ENCODE peak calls at places on chromosomes 4 and X, in four cellular contexts. One of them, this sample, is unnamed.

GRCh38 chr4:49221209-49221608 is 235.1 kb downstream of the CWH43 start:
- DNase-seq in HepG2: no peak
- DNase-seq in fibroblast of lung: no peak
- DNase-seq in astrocyte: no peak
- DNase-seq in this sample: no peak

GRCh38 chr4:165506780-165507305 is 128.0 kb downstream of the CPE start:
- DNase-seq in HepG2: no peak
- DNase-seq in fibroblast of lung: no peak
- DNase-seq in astrocyte: peak; percentile 16
- DNase-seq in this sample: no peak

GRCh38 chrX:31580227-31580626 is 508.4 kb upstream of the FTHL17 start:
- DNase-seq in HepG2: no peak
- DNase-seq in fibroblast of lung: no peak
- DNase-seq in astrocyte: peak; percentile 25
- DNase-seq in this sample: no peak

GRCh38 chrX:115173181-115173580 is 16.0 kb upstream of the RBMXL3 start:
- DNase-seq in HepG2: no peak
- DNase-seq in fibroblast of lung: no peak
- DNase-seq in astrocyte: no peak
- DNase-seq in this sample: no peak

GRCh38 chrX:70260104-70260503 is at the start of gene P2RY4:
- DNase-seq in HepG2: no peak
- DNase-seq in fibroblast of lung: no peak
- DNase-seq in astrocyte: no peak
- DNase-seq in this sample: no peak

GRCh38 chr4:113476800-113477199 is 284.7 kb downstream of the CAMK2D start:
- DNase-seq in HepG2: no peak
- DNase-seq in fibroblast of lung: peak; percentile 32
- DNase-seq in astrocyte: no peak
- DNase-seq in this sample: peak; percentile 86

GRCh38 chrX:46571423-46572294 is 1.9 kb upstream of the CHST7 start:
- DNase-seq in HepG2: peak; percentile 25
- DNase-seq in fibroblast of lung: no peak
- DNase-seq in astrocyte: no peak
- DNase-seq in this sample: no peak

GRCh38 chr4:24105183-24106039 is 215.6 kb upstream of the PPARGC1A start:
- DNase-seq in HepG2: no peak
- DNase-seq in fibroblast of lung: peak; percentile 99
- DNase-seq in astrocyte: peak; percentile 92
- DNase-seq in this sample: peak; percentile 2

GRCh38 chr4:81919238-81919637 is 447.5 kb upstream of the RASGEF1B start:
- DNase-seq in HepG2: peak; percentile 21
- DNase-seq in fibroblast of lung: no peak
- DNase-seq in astrocyte: no peak
- DNase-seq in this sample: peak; percentile 27

GRCh38 chrX:129361566-129361965 is 161.7 kb downstream of the SMARCA1 start:
- DNase-seq in HepG2: no peak
- DNase-seq in fibroblast of lung: no peak
- DNase-seq in astrocyte: no peak
- DNase-seq in this sample: no peak

GRCh38 chrX:38154818-38155217 is 65.9 kb downstream of the SRPX start:
- DNase-seq in HepG2: no peak
- DNase-seq in fibroblast of lung: peak; percentile 8
- DNase-seq in astrocyte: no peak
- DNase-seq in this sample: no peak

GRCh38 chr4:169096221-169096620 is 86.2 kb upstream of the CBR4 start:
- DNase-seq in HepG2: no peak
- DNase-seq in fibroblast of lung: no peak
- DNase-seq in astrocyte: no peak
- DNase-seq in this sample: no peak

GRCh38 chrX:139930923-139931645 is 1.8 kb downstream of the ATP11C start:
- DNase-seq in HepG2: peak; percentile 20
- DNase-seq in fibroblast of lung: no peak
- DNase-seq in astrocyte: no peak
- DNase-seq in this sample: peak; percentile 23

GRCh38 chrX:40003071-40003981 is 94.4 kb downstream of the BCOR start:
- DNase-seq in HepG2: peak; percentile 80
- DNase-seq in fibroblast of lung: no peak
- DNase-seq in astrocyte: no peak
- DNase-seq in this sample: no peak

GRCh38 chr4:158094413-158095110 is 78.3 kb downstream of the GASK1B start:
- DNase-seq in HepG2: peak; percentile 61
- DNase-seq in fibroblast of lung: peak; percentile 17
- DNase-seq in astrocyte: peak; percentile 96
- DNase-seq in this sample: peak; percentile 93

GRCh38 chr4:83855044-83855443 is 319.1 kb downstream of the GPAT3 start:
- DNase-seq in HepG2: peak; percentile 70
- DNase-seq in fibroblast of lung: peak; percentile 54
- DNase-seq in astrocyte: peak; percentile 99
- DNase-seq in this sample: peak; percentile 67

GRCh38 chr4:81152839-81153713 is 61.9 kb downstream of the PRKG2 start:
- DNase-seq in HepG2: no peak
- DNase-seq in fibroblast of lung: no peak
- DNase-seq in astrocyte: no peak
- DNase-seq in this sample: peak; percentile 65

GRCh38 chr4:11611868-11612267 is 183.2 kb upstream of the HS3ST1 start:
- DNase-seq in HepG2: no peak
- DNase-seq in fibroblast of lung: no peak
- DNase-seq in astrocyte: no peak
- DNase-seq in this sample: no peak

GRCh38 chr4:97500423-97500822 is 642.9 kb downstream of the STPG2 start:
- DNase-seq in HepG2: no peak
- DNase-seq in fibroblast of lung: no peak
- DNase-seq in astrocyte: no peak
- DNase-seq in this sample: no peak

GRCh38 chr4:185343726-185344581 is 51.8 kb downstream of the LRP2BP start:
- DNase-seq in HepG2: no peak
- DNase-seq in fibroblast of lung: no peak
- DNase-seq in astrocyte: peak; percentile 60
- DNase-seq in this sample: peak; percentile 5

GRCh38 chr4:155906554-155907247 is 3.2 kb downstream of the TDO2 start:
- DNase-seq in HepG2: no peak
- DNase-seq in fibroblast of lung: peak; percentile 100
- DNase-seq in astrocyte: peak; percentile 97
- DNase-seq in this sample: peak; percentile 55

GRCh38 chrX:34880656-34881055 is 61.9 kb upstream of the FAM47B start:
- DNase-seq in HepG2: no peak
- DNase-seq in fibroblast of lung: peak; percentile 37
- DNase-seq in astrocyte: peak; percentile 78
- DNase-seq in this sample: peak; percentile 84

GRCh38 chr4:53767503-53767902 is 176.2 kb upstream of the LNX1 start:
- DNase-seq in HepG2: no peak
- DNase-seq in fibroblast of lung: peak; percentile 75
- DNase-seq in astrocyte: peak; percentile 94
- DNase-seq in this sample: no peak

GRCh38 chrX:69430730-69431129 is 73.4 kb upstream of the NALF2 start:
- DNase-seq in HepG2: no peak
- DNase-seq in fibroblast of lung: no peak
- DNase-seq in astrocyte: no peak
- DNase-seq in this sample: no peak

GRCh38 chr4:20430555-20430954 is 178.8 kb downstream of the SLIT2 start:
- DNase-seq in HepG2: no peak
- DNase-seq in fibroblast of lung: peak; percentile 42
- DNase-seq in astrocyte: no peak
- DNase-seq in this sample: peak; percentile 12

GRCh38 chrX:2452317-2452784 is 48.4 kb downstream of the DHRSX start:
- DNase-seq in HepG2: no peak
- DNase-seq in fibroblast of lung: no peak
- DNase-seq in astrocyte: no peak
- DNase-seq in this sample: no peak

GRCh38 chr4:41358626-41359025 is 101.9 kb downstream of the UCHL1 start:
- DNase-seq in HepG2: no peak
- DNase-seq in fibroblast of lung: peak; percentile 18
- DNase-seq in astrocyte: peak; percentile 30
- DNase-seq in this sample: no peak

GRCh38 chr4:56757821-56758400 is 63.6 kb downstream of the SPINK2 start:
- DNase-seq in HepG2: peak; percentile 47
- DNase-seq in fibroblast of lung: peak; percentile 87
- DNase-seq in astrocyte: peak; percentile 92
- DNase-seq in this sample: no peak

GRCh38 chr4:130035391-130035790 is 939.4 kb downstream of the C4orf33 start:
- DNase-seq in HepG2: no peak
- DNase-seq in fibroblast of lung: no peak
- DNase-seq in astrocyte: no peak
- DNase-seq in this sample: no peak

GRCh38 chr4:159141193-159141592 is 38.3 kb downstream of the RAPGEF2 start:
- DNase-seq in HepG2: peak; percentile 71
- DNase-seq in fibroblast of lung: peak; percentile 35
- DNase-seq in astrocyte: peak; percentile 63
- DNase-seq in this sample: no peak

GRCh38 chrX:136577562-136577961 is 45.5 kb downstream of the VGLL1 start:
- DNase-seq in HepG2: peak; percentile 1
- DNase-seq in fibroblast of lung: peak; percentile 55
- DNase-seq in astrocyte: peak; percentile 4
- DNase-seq in this sample: peak; percentile 37

GRCh38 chr4:39544580-39545315 is 17.5 kb upstream of the UGDH start:
- DNase-seq in HepG2: no peak
- DNase-seq in fibroblast of lung: peak; percentile 16
- DNase-seq in astrocyte: peak; percentile 60
- DNase-seq in this sample: no peak

GRCh38 chr4:7416745-7417432 is 17.8 kb downstream of the PSAPL1 start:
- DNase-seq in HepG2: no peak
- DNase-seq in fibroblast of lung: no peak
- DNase-seq in astrocyte: no peak
- DNase-seq in this sample: no peak

GRCh38 chr4:102352774-102353173 is 7.5 kb upstream of the SLC39A8 start:
- DNase-seq in HepG2: no peak
- DNase-seq in fibroblast of lung: no peak
- DNase-seq in astrocyte: no peak
- DNase-seq in this sample: no peak

GRCh38 chr4:152862608-152863007 is 73.5 kb upstream of the FHDC1 start:
- DNase-seq in HepG2: no peak
- DNase-seq in fibroblast of lung: no peak
- DNase-seq in astrocyte: no peak
- DNase-seq in this sample: no peak

GRCh38 chr4:121692261-121692660 is 4.5 kb downstream of the ANXA5 start:
- DNase-seq in HepG2: no peak
- DNase-seq in fibroblast of lung: no peak
- DNase-seq in astrocyte: no peak
- DNase-seq in this sample: no peak
- TF ChIP-seq CTCF in HepG2: no peak
- TF ChIP-seq CTCF in fibroblast of lung: no peak
- TF ChIP-seq CTCF in astrocyte: no peak
- TF ChIP-seq CTCF in this sample: no peak

DNA sequence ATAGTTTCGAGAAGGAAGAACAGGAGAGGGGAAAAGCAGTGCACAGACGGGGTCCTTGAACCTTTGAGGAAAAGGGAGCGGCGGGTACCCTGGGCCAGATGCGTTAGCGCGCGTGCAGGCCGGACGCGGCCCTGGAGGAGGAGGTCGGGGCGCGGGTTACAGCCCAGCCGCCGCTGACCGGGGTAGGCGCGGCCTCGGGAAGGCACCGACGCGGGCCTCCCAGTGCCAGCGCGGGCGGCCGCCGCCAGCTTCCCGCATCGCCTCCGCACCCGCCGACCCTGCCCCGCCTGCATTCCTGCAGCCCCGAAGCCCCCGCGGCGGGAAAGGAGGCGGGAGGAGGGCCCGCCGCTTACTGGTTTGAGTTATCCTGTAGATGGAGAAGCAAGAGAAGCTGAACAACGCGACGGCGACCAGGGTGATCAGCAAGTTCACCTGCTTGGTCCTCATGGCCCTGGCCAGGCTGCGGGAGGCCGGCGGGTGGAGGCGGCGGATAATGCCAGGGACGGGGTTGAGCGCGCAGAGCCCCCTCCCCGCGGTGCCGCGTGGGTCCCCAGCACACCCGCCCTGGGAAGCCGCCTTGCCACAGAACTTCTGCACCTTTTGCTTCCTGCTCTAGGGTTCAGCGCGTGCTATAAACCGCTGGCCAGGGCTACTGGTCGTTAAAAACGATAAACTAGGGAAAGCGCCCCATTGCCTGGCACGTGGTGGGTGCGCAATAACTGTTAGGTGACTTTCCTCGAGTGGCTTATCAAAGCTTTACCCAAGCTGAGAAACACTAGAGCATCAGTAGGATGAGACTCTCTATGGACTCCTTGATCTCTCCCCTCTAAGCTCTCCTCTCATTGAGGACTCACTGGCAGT is at the start of gene MGAT4D:
- DNase-seq in HepG2: no peak
- DNase-seq in fibroblast of lung: no peak
- DNase-seq in astrocyte: no peak
- DNase-seq in this sample: no peak
- TF ChIP-seq EZH2 in HepG2: peak; percentile 76
- TF ChIP-seq EZH2 in fibroblast of lung: peak; percentile 90
- TF ChIP-seq EZH2 in astrocyte: peak; percentile 89
- TF ChIP-seq EZH2 in this sample: peak; percentile 60

GRCh38 chrX:13430136-13430827 is 110.4 kb upstream of the ATXN3L start:
- DNase-seq in HepG2: no peak
- DNase-seq in fibroblast of lung: no peak
- DNase-seq in astrocyte: peak; percentile 17
- DNase-seq in this sample: peak; percentile 29
- H3K4me2 ChIP-seq in HepG2: no peak overlapping the region
- H3K4me2 ChIP-seq in fibroblast of lung: no peak overlapping the region
- H3K4me2 ChIP-seq in astrocyte: peak overlapping the region; percentile 14
- H3K4me2 ChIP-seq in this sample: no peak overlapping the region

GRCh38 chr4:44578954-44579353 is 72.5 kb downstream of the YIPF7 start:
- DNase-seq in HepG2: no peak
- DNase-seq in fibroblast of lung: no peak
- DNase-seq in astrocyte: no peak
- DNase-seq in this sample: no peak

GRCh38 chr4:44580231-44580630 is 71.2 kb downstream of the YIPF7 start:
- DNase-seq in HepG2: no peak
- DNase-seq in fibroblast of lung: no peak
- DNase-seq in astrocyte: no peak
- DNase-seq in this sample: no peak

DNA sequence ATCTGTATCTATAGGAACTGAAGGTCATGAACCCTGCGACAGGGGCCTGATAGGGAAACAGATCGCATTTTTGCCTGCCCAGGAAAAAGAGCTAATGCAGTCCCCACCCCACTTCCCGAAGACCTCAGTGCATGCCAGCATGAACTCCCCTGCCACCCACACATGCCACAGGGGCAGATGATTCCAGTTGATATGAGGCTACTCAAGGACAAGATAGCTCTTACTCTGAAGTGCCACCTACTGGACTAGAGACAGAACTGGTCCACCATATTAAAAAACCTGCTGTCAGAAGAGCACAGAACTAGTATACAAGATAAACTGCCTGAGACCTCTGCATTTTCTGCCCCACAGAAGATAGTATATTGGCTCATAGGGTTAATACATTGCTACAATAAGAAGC is 68.0 kb downstream of the YIPF7 start:
- DNase-seq in HepG2: no peak
- DNase-seq in fibroblast of lung: no peak
- DNase-seq in astrocyte: no peak
- DNase-seq in this sample: peak; percentile 16
- TF ChIP-seq CTCF in HepG2: no peak
- TF ChIP-seq CTCF in fibroblast of lung: no peak
- TF ChIP-seq CTCF in astrocyte: no peak
- TF ChIP-seq CTCF in this sample: peak; percentile 60

GRCh38 chrX:154017766-154018517 is 1.8 kb downstream of the IRAK1 start:
- DNase-seq in HepG2: no peak
- DNase-seq in fibroblast of lung: no peak
- DNase-seq in astrocyte: no peak
- DNase-seq in this sample: no peak
- TF ChIP-seq EZH2 in HepG2: no peak
- TF ChIP-seq EZH2 in fibroblast of lung: no peak
- TF ChIP-seq EZH2 in astrocyte: no peak
- TF ChIP-seq EZH2 in this sample: no peak